ENCODE peak calls at places on chromosomes 5 and 9, in six cellular contexts. O is prostate gland, D is adrenal gland, R is breast epithelium, X is IMR-90, K is colonic mucosa. Q is an unnamed sample. For H3K36me3, the result is how much of the 10 kb centered on the place peaks cover.

GRCh38 chr5:91170266-91170665 is 212.9 kb downstream of the ARRDC3 start:
- DNase-seq in O (no peak), D (no peak), R (no peak), X (peak), K (no peak), Q (no peak)

GRCh38 chr5:139389701-139390638 is at the start of gene MZB1:
- DNase-seq in O (no peak), D (no peak), R (no peak), X (no peak), K (no peak), Q (no peak)

GRCh38 chr5:174427304-174427703 is 297.1 kb upstream of the MSX2 start:
- DNase-seq in O (no peak), D (no peak), R (no peak), X (no peak), K (no peak), Q (no peak)

GRCh38 chr5:150398432-150399157 is 14.1 kb downstream of the CD74 start:
- DNase-seq in O (no peak), D (no peak), R (no peak), X (no peak), K (no peak), Q (no peak)

GRCh38 chr5:88159591-88159990 is 109.1 kb downstream of the TMEM161B start:
- DNase-seq in O (no peak), D (no peak), R (no peak), X (no peak), K (no peak), Q (no peak)

GRCh38 chr9:113620377-113621161 is 157.0 kb downstream of the RGS3 start:
- DNase-seq in O (peak), D (peak), R (peak), X (peak), K (peak), Q (peak)

GRCh38 chr5:59640411-59640810 is 253.1 kb downstream of the PDE4D start:
- DNase-seq in O (no peak), D (no peak), R (no peak), X (no peak), K (no peak), Q (no peak)

GRCh38 chr5:100517301-100517974 is 17.7 kb upstream of the FAM174A start:
- DNase-seq in O (no peak), D (no peak), R (no peak), X (no peak), K (peak), Q (no peak)

GRCh38 chr9:115923903-115924668 is 229.5 kb upstream of the PAPPA start:
- DNase-seq in O (no peak), D (peak), R (no peak), X (peak), K (peak), Q (no peak)

DNA sequence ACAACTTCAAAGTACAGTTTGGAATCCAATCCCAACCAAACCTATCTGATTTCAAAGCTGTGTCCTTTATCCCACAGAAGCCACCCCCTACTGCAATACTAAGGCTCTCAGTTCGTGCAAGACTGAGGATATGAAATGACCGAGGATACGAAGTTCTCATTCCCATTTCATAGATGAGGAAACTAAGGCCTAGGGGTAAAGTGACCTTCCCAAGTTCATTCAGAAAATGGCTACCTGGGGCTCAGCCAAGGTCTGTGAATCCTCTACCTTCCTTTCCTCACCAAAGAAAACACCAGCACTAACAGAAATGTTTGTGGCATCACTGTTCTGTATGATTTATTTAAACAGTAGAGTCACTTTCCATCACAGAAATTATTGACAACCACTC is 5.4 kb downstream of the KIAA1191 start:
- DNase-seq in O (no peak), D (no peak), R (no peak), X (no peak), K (no peak), Q (no peak)
- H3K36me3 ChIP-seq in O (under half), D (under half), R (under half), X (under half), K (under half), Q (under half)

GRCh38 chr9:94798668-94799067 is 72.2 kb downstream of the AOPEP start:
- DNase-seq in O (no peak), D (no peak), R (no peak), X (no peak), K (no peak), Q (no peak)

GRCh38 chr9:94799578-94800264 is 73.2 kb downstream of the AOPEP start:
- DNase-seq in O (no peak), D (no peak), R (no peak), X (peak), K (no peak), Q (no peak)

GRCh38 chr9:94800424-94801117 is 74.1 kb downstream of the AOPEP start:
- DNase-seq in O (no peak), D (no peak), R (no peak), X (peak), K (no peak), Q (no peak)

GRCh38 chr9:94796687-94797086 is 70.2 kb downstream of the AOPEP start:
- DNase-seq in O (no peak), D (no peak), R (no peak), X (no peak), K (no peak), Q (no peak)

GRCh38 chr9:94798201-94798600 is 71.7 kb downstream of the AOPEP start:
- DNase-seq in O (no peak), D (no peak), R (no peak), X (no peak), K (no peak), Q (no peak)
- H3K27ac ChIP-seq in O (no peak), D (no peak), R (no peak), X (no peak), K (no peak), Q (peak)

DNA sequence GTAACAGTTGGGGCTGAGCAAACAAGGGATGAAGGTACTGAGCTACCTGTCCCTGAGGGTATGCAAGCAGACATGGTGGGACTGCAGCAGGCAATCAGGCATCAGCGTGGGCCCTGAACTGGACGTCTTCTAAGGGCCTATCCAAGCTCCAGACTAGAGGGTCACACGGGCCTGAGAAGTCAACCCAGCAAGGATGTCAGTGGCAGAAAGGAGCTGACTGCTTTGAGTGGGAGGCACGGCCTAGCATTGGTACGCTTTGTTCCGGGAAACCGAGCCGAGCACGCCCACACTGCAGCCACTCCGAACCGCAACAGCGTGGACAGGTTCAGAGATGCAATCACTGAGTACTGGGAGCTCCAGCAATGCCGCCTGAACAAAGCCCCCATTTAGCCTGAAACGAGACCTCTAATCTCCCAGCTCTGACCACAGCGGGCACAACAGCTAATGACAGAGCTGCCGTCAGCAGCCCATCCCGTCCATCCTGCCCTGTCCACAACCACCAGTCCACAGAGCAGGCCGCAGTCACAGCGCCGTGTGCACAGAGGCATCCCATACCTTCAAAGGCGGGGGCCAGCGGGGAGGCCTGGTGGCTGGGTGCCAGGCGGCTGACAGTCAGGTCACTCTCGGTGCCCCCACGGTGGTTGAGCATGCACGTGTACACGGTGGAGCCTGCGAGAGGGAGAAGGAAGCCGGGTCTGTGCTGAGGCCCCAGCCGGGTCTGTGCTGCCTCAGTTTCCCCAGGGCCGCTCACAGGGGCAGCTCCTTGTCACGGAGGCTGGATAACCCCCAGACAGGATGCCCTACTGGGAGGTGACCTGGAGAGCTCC is 44.2 kb downstream of the SARDH start:
- DNase-seq in O (no peak), D (no peak), R (no peak), X (no peak), K (no peak), Q (no peak)
- H3K4me3 ChIP-seq in O (no peak), D (no peak), R (no peak), X (no peak), K (no peak), Q (no peak)

GRCh38 chr5:317086-317811 is 4.3 kb upstream of the AHRR start:
- DNase-seq in O (no peak), D (peak), R (no peak), X (peak), K (peak), Q (no peak)
- H3K36me3 ChIP-seq in O (under half), D (under half), R (under half), X (under half), K (under half), Q (under half)

GRCh38 chr5:109454726-109455505 is 45.1 kb upstream of the PJA2 start:
- DNase-seq in O (no peak), D (no peak), R (no peak), X (peak), K (no peak), Q (no peak)
- H3K27ac ChIP-seq in O (peak), D (no peak), R (peak), X (peak), K (peak), Q (peak)

GRCh38 chr5:57549546-57549945 is 66.9 kb upstream of the ACTBL2 start:
- DNase-seq in O (no peak), D (no peak), R (no peak), X (no peak), K (no peak), Q (no peak)
- H3K4me3 ChIP-seq in O (no peak), D (no peak), R (no peak), X (no peak), K (no peak), Q (no peak)

GRCh38 chr5:176986280-176986679 is 20.3 kb downstream of the UIMC1 start:
- DNase-seq in O (no peak), D (no peak), R (no peak), X (no peak), K (no peak), Q (no peak)

GRCh38 chr5:176985516-176985915 is 21.1 kb downstream of the UIMC1 start:
- DNase-seq in O (no peak), D (no peak), R (no peak), X (no peak), K (no peak), Q (no peak)

GRCh38 chr5:176979669-176980068 is 26.9 kb downstream of the UIMC1 start:
- DNase-seq in O (no peak), D (no peak), R (no peak), X (no peak), K (no peak), Q (no peak)

DNA sequence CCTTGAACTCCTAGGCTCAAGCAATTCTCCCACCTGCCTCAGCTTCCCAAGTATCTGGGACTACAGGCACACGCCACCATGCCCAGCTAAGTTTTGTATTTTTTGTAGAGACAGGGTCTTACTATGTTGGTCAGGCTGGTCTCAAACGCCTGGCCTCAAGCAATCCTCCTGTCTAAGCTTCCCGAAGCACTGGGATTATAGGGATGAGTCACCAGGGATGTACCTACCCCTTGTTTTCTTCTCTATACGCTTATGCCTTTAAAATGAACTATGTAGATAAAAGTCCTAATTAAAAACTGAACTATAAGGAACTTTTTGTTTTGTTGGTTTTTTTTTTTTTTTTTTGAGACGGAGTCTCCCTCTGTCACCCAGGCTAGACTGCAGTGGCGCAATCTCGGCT is 25.8 kb downstream of the UIMC1 start:
- DNase-seq in O (no peak), D (no peak), R (no peak), X (no peak), K (no peak), Q (no peak)
- H3K36me3 ChIP-seq in O (under half), D (under half), R (under half), X (under half), K (under half), Q (under half)

GRCh38 chr5:133427121-133427777 is 185.1 kb downstream of the FSTL4 start:
- DNase-seq in O (no peak), D (peak), R (no peak), X (peak), K (no peak), Q (no peak)
- H3K27ac ChIP-seq in O (no peak), D (no peak), R (no peak), X (no peak), K (no peak), Q (no peak)

GRCh38 chr9:128683340-128684064 is 5.5 kb upstream of the SET start:
- DNase-seq in O (peak), D (peak), R (no peak), X (peak), K (peak), Q (peak)

GRCh38 chr9:128685636-128686489 is 3.2 kb upstream of the SET start:
- DNase-seq in O (no peak), D (no peak), R (no peak), X (no peak), K (peak), Q (no peak)

GRCh38 chr9:128684065-128684324 is 5.0 kb upstream of the SET start:
- DNase-seq in O (no peak), D (no peak), R (no peak), X (no peak), K (no peak), Q (no peak)

GRCh38 chr9:128684325-128685021 is 4.5 kb upstream of the SET start:
- DNase-seq in O (peak), D (peak), R (peak), X (peak), K (peak), Q (peak)

DNA sequence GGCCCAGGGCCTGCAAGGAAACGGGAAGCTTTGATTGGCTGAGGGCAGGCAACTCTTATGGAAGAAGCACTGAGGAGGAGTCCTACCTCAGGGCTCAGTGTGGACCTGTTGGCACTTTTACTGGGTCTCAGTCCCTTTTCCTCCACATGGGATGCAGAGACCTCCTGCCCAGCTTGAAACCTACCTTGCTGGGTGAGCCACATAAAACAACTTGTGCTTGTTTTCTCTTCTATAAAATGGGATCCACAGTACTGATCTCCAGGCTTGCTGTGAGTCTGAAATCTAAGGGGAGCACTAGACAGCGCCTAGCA is 4.0 kb upstream of the SET start:
- DNase-seq in O (no peak), D (no peak), R (no peak), X (no peak), K (no peak), Q (no peak)
- H3K4me3 ChIP-seq in O (peak), D (peak), R (no peak), X (no peak), K (peak), Q (no peak)

Q was measured in uterus.